ENCODE peak calls at places on chromosome 12, in nine cellular contexts. F is aorta, Z is psoas muscle, T is mesendoderm, W is lower leg skin, G is NT2/D1, J is mammary epithelial cell, M is body of pancreas, A is colonic mucosa. H is an unnamed sample.

GRCh38 chr12:33818313-33818712 is 204.0 kb upstream of the ALG10 start:
- DNase-seq in F (no peak), Z (no peak), T (no peak), W (peak), G (no peak), J (no peak), M (no peak), A (no peak), H (no peak)

GRCh38 chr12:90611048-90611447 is 343.9 kb downstream of the CCER1 start:
- DNase-seq in F (no peak), Z (no peak), T (no peak), W (no peak), G (no peak), J (no peak), M (no peak), A (no peak), H (no peak)

GRCh38 chr12:4423528-4424195 is 22.0 kb downstream of the FGF6 start:
- DNase-seq in F (no peak), Z (no peak), T (no peak), W (peak), G (no peak), J (no peak), M (no peak), A (no peak), H (no peak)

GRCh38 chr12:124678421-124678893 is 111.0 kb upstream of the NCOR2 start:
- DNase-seq in F (no peak), Z (no peak), T (no peak), W (no peak), G (no peak), J (no peak), M (no peak), A (no peak), H (no peak)

GRCh38 chr12:62210422-62210821 is 49.8 kb upstream of the USP15 start:
- DNase-seq in F (no peak), Z (peak), T (peak), W (no peak), G (no peak), J (no peak), M (peak), A (no peak), H (no peak)

GRCh38 chr12:14482886-14483285 is 84.8 kb downstream of the PLBD1 start:
- DNase-seq in F (no peak), Z (no peak), T (no peak), W (no peak), G (no peak), J (peak), M (no peak), A (no peak), H (no peak)

GRCh38 chr12:89960607-89961394 is 252.2 kb upstream of the ATP2B1 start:
- DNase-seq in F (no peak), Z (no peak), T (no peak), W (no peak), G (no peak), J (peak), M (no peak), A (peak), H (no peak)

GRCh38 chr12:98440165-98440581 is 75.2 kb upstream of the TMPO start:
- DNase-seq in F (peak), Z (peak), T (peak), W (no peak), G (no peak), J (peak), M (peak), A (peak), H (peak)

GRCh38 chr12:6829532-6830220 is 1.5 kb downstream of the P3H3 start:
- DNase-seq in F (peak), Z (no peak), T (no peak), W (peak), G (no peak), J (no peak), M (no peak), A (no peak), H (no peak)

GRCh38 chr12:9796346-9796745 is 30.9 kb upstream of the KLRF1 start:
- DNase-seq in F (no peak), Z (no peak), T (no peak), W (no peak), G (no peak), J (no peak), M (no peak), A (no peak), H (no peak)

GRCh38 chr12:130026608-130027176 is 122.9 kb upstream of the TMEM132D start:
- DNase-seq in F (no peak), Z (no peak), T (peak), W (no peak), G (peak), J (no peak), M (peak), A (peak), H (no peak)

GRCh38 chr12:93847517-93848452 is 170.6 kb downstream of the CRADD start:
- DNase-seq in F (no peak), Z (no peak), T (no peak), W (no peak), G (no peak), J (no peak), M (no peak), A (no peak), H (no peak)

GRCh38 chr12:81835783-81836182 is 76.6 kb upstream of the PPFIA2 start:
- DNase-seq in F (no peak), Z (no peak), T (no peak), W (no peak), G (no peak), J (no peak), M (no peak), A (no peak), H (no peak)

GRCh38 chr12:61412209-61412608 is 848.0 kb upstream of the USP15 start:
- DNase-seq in F (no peak), Z (no peak), T (peak), W (no peak), G (no peak), J (peak), M (no peak), A (no peak), H (no peak)

GRCh38 chr12:32896438-32897275 is at the start of gene PKP2:
- DNase-seq in F (peak), Z (peak), T (peak), W (peak), G (peak), J (peak), M (peak), A (peak), H (no peak)

GRCh38 chr12:69437073-69437472 is 33.1 kb upstream of the FRS2 start:
- DNase-seq in F (no peak), Z (no peak), T (no peak), W (no peak), G (no peak), J (no peak), M (no peak), A (no peak), H (no peak)

GRCh38 chr12:55072093-55072492 is 52.3 kb downstream of the NEUROD4 start:
- DNase-seq in F (peak), Z (peak), T (peak), W (no peak), G (peak), J (peak), M (peak), A (peak), H (no peak)

GRCh38 chr12:55718020-55718419 is 2.2 kb upstream of the RDH5 start:
- DNase-seq in F (peak), Z (peak), T (peak), W (no peak), G (no peak), J (no peak), M (no peak), A (no peak), H (no peak)

GRCh38 chr12:112122823-112123690 is 2.3 kb upstream of the TRAFD1 start:
- DNase-seq in F (no peak), Z (no peak), T (no peak), W (peak), G (no peak), J (no peak), M (no peak), A (no peak), H (no peak)

GRCh38 chr12:78392918-78393317 is 471.7 kb upstream of the SYT1 start:
- DNase-seq in F (no peak), Z (no peak), T (no peak), W (no peak), G (no peak), J (peak), M (no peak), A (no peak), H (no peak)

GRCh38 chr12:85866929-85867776 is 6.9 kb upstream of the NTS start:
- DNase-seq in F (no peak), Z (no peak), T (peak), W (no peak), G (peak), J (peak), M (peak), A (peak), H (no peak)

GRCh38 chr12:109475993-109476806 is 900 bp downstream of the KCTD10 start:
- DNase-seq in F (no peak), Z (no peak), T (peak), W (no peak), G (no peak), J (no peak), M (no peak), A (no peak), H (no peak)

GRCh38 chr12:49818241-49818640 is 10.0 kb downstream of the NCKAP5L start:
- DNase-seq in F (no peak), Z (no peak), T (no peak), W (no peak), G (no peak), J (no peak), M (no peak), A (no peak), H (no peak)

GRCh38 chr12:60819794-60820193 is 1224.0 kb downstream of the SLC16A7 start:
- DNase-seq in F (no peak), Z (no peak), T (no peak), W (no peak), G (no peak), J (no peak), M (no peak), A (no peak), H (no peak)

GRCh38 chr12:20150835-20151234 is 217.5 kb upstream of the PDE3A start:
- DNase-seq in F (no peak), Z (no peak), T (no peak), W (no peak), G (no peak), J (no peak), M (no peak), A (no peak), H (no peak)

GRCh38 chr12:120468846-120469449 is 600 bp downstream of the SRSF9 start:
- DNase-seq in F (peak), Z (peak), T (no peak), W (peak), G (no peak), J (no peak), M (peak), A (peak), H (no peak)

GRCh38 chr12:74541074-74541473 is 3.4 kb downstream of the ATXN7L3B start:
- DNase-seq in F (no peak), Z (no peak), T (no peak), W (no peak), G (no peak), J (no peak), M (no peak), A (no peak), H (no peak)

GRCh38 chr12:98352218-98352811 is 163.1 kb upstream of the TMPO start:
- DNase-seq in F (no peak), Z (no peak), T (peak), W (no peak), G (no peak), J (peak), M (no peak), A (no peak), H (no peak)

GRCh38 chr12:82672811-82673495 is 13.8 kb upstream of the TMTC2 start:
- DNase-seq in F (no peak), Z (no peak), T (no peak), W (no peak), G (no peak), J (no peak), M (no peak), A (no peak), H (no peak)

GRCh38 chr12:80187660-80188090 is 88.3 kb downstream of the OTOGL start:
- DNase-seq in F (no peak), Z (no peak), T (peak), W (no peak), G (no peak), J (no peak), M (no peak), A (no peak), H (no peak)

GRCh38 chr12:78470354-78471195 is 394.0 kb upstream of the SYT1 start:
- DNase-seq in F (no peak), Z (no peak), T (peak), W (no peak), G (peak), J (peak), M (peak), A (peak), H (no peak)

GRCh38 chr12:6962285-6963015 is 8.0 kb downstream of the PHB2 start:
- DNase-seq in F (no peak), Z (no peak), T (peak), W (no peak), G (no peak), J (no peak), M (peak), A (peak), H (no peak)

GRCh38 chr12:27179399-27180214 is 64.5 kb upstream of the STK38L start:
- DNase-seq in F (no peak), Z (no peak), T (peak), W (no peak), G (no peak), J (peak), M (no peak), A (no peak), H (no peak)

DNA sequence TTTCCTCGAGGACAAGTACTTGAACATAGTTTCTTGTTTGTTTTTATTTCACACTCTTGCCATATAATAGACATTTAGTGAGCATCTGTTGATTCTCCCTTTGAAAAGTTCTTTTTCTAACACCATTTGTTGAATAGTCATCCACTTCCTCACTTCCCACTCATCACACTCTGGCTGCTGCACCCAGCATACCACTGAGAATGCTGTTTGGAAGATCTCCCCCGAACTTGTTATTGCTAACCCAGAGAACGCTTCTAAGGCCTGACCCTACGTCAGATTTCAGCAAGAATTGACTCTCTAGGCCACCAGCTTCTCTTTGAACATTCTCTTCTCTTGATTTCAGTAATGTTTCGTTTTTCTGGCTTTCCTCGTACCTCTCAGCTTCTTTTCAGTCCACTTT is 93.9 kb upstream of the SLC38A4 start:
- DNase-seq in F (no peak), Z (no peak), T (no peak), W (no peak), G (no peak), J (no peak), M (no peak), A (no peak), H (no peak)
- H3K4me3 ChIP-seq in F (no peak), Z (no peak), T (no peak), W (no peak), G (no peak), J (no peak), M (no peak), A (no peak), H (no peak)

GRCh38 chr12:113221181-113221996 is at the start of gene TPCN1:
- DNase-seq in F (peak), Z (peak), T (peak), W (peak), G (peak), J (peak), M (peak), A (peak), H (peak)
- H3K4me3 ChIP-seq in F (peak), Z (peak), T (peak), W (peak), G (peak), J (peak), M (peak), A (peak), H (peak)

DNA sequence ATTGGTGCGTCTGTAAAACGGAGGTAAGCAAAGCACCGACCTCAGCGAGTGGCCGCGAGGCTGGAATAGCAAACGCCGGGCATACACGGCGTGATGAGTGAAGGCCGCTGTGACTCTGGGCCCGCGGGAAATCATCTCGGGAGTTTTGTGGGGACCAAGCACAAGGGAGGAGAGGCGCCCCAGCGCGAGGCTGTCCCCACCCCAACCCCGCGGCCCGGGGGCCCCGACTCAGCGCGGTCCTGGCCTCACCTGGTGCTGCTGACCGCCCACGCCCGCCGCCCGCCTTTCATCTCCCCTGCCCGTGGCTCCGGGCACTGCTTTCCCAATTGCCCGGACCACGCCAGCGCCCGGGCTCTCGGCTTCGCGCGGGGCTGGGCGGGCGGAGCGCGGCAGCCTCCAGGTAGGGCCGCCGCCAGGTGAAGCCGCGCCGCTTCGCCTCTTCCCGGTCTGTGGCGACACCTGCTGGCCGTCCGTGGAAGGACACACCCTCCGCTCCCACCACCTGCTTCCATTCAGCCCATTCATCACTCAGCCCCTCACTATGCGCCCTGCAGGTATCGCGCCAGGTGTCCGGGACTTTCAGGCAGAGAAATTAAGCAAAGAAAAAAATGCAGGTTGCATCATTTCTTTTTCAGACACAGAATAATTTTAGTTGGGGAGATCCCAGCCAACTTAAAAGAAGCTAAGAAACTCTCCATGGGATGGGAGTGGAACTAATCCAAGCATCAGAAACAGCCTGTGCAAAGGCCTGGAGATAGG is 360.4 kb downstream of the MED13L start:
- DNase-seq in F (peak), Z (peak), T (peak), W (peak), G (peak), J (peak), M (peak), A (peak), H (no peak)
- H3K4me3 ChIP-seq in F (no peak), Z (peak), T (no peak), W (no peak), G (peak), J (peak), M (no peak), A (no peak), H (no peak)

GRCh38 chr12:24751181-24751580 is 197.7 kb downstream of the BCAT1 start:
- DNase-seq in F (no peak), Z (no peak), T (no peak), W (no peak), G (no peak), J (no peak), M (no peak), A (no peak), H (no peak)
- H3K4me3 ChIP-seq in F (no peak), Z (no peak), T (no peak), W (no peak), G (no peak), J (no peak), M (no peak), A (no peak), H (no peak)

GRCh38 chr12:52900166-52900895 is 4.5 kb downstream of the KRT8 start:
- DNase-seq in F (no peak), Z (no peak), T (no peak), W (no peak), G (no peak), J (no peak), M (no peak), A (no peak), H (no peak)

GRCh38 chr12:52903285-52903854 is 1.5 kb downstream of the KRT8 start:
- DNase-seq in F (peak), Z (peak), T (peak), W (peak), G (peak), J (peak), M (peak), A (peak), H (no peak)

GRCh38 chr12:52903855-52904508 is 894 bp downstream of the KRT8 start:
- DNase-seq in F (peak), Z (no peak), T (peak), W (no peak), G (no peak), J (peak), M (peak), A (peak), H (no peak)

GRCh38 chr12:52900896-52901714 is 3.8 kb downstream of the KRT8 start:
- DNase-seq in F (no peak), Z (no peak), T (no peak), W (no peak), G (no peak), J (no peak), M (no peak), A (no peak), H (no peak)

GRCh38 chr12:52901715-52902541 is 2.9 kb downstream of the KRT8 start:
- DNase-seq in F (no peak), Z (no peak), T (no peak), W (no peak), G (no peak), J (no peak), M (peak), A (peak), H (no peak)
- H3K4me3 ChIP-seq in F (no peak), Z (no peak), T (no peak), W (no peak), G (no peak), J (no peak), M (peak), A (peak), H (peak)

H was measured in esophagus muscularis mucosa.